ENCODE peak calls at places on chromosomes 5 and 9, in eight cellular contexts. One of them, this sample, is unnamed.

GRCh38 chr5:177403194-177403825 is 2.8 kb upstream of the PFN3 start:
- DNase-seq in GM23248: peak
- DNase-seq in IMR-90: peak
- DNase-seq in neuronal stem cell: peak
- DNase-seq in MM.1S: peak
- DNase-seq in fibroblast of lung: no peak
- DNase-seq in astrocyte: no peak
- DNase-seq in SK-N-SH: no peak
- DNase-seq in this sample: no peak

GRCh38 chr9:20623021-20623747 is 885 bp upstream of the MLLT3 start:
- DNase-seq in SK-N-SH: no peak
- DNase-seq in MM.1S: peak
- DNase-seq in GM23248: peak
- DNase-seq in neuronal stem cell: peak
- DNase-seq in fibroblast of lung: no peak
- DNase-seq in IMR-90: peak
- DNase-seq in astrocyte: no peak
- DNase-seq in this sample: peak

GRCh38 chr5:149005077-149005892 is 57.6 kb downstream of the SH3TC2 start:
- DNase-seq in neuronal stem cell: no peak
- DNase-seq in astrocyte: no peak
- DNase-seq in GM23248: peak
- DNase-seq in fibroblast of lung: peak
- DNase-seq in MM.1S: no peak
- DNase-seq in IMR-90: peak
- DNase-seq in SK-N-SH: peak
- DNase-seq in this sample: no peak

GRCh38 chr9:80040457-80040856 is 468.7 kb downstream of the TLE4 start:
- DNase-seq in IMR-90: no peak
- DNase-seq in GM23248: no peak
- DNase-seq in fibroblast of lung: no peak
- DNase-seq in astrocyte: no peak
- DNase-seq in MM.1S: no peak
- DNase-seq in SK-N-SH: no peak
- DNase-seq in neuronal stem cell: peak
- DNase-seq in this sample: no peak

GRCh38 chr9:69871143-69871834 is 50.7 kb downstream of the CFAP95 start:
- DNase-seq in neuronal stem cell: no peak
- DNase-seq in astrocyte: no peak
- DNase-seq in IMR-90: no peak
- DNase-seq in MM.1S: no peak
- DNase-seq in SK-N-SH: no peak
- DNase-seq in fibroblast of lung: no peak
- DNase-seq in GM23248: peak
- DNase-seq in this sample: no peak

GRCh38 chr9:137067860-137068538 is 2.4 kb downstream of the SAPCD2 start:
- DNase-seq in MM.1S: peak
- DNase-seq in neuronal stem cell: peak
- DNase-seq in fibroblast of lung: peak
- DNase-seq in SK-N-SH: peak
- DNase-seq in astrocyte: peak
- DNase-seq in IMR-90: peak
- DNase-seq in GM23248: peak
- DNase-seq in this sample: peak

GRCh38 chr9:124009835-124010226 is 1.7 kb upstream of the LHX2 start:
- DNase-seq in IMR-90: no peak
- DNase-seq in fibroblast of lung: no peak
- DNase-seq in astrocyte: no peak
- DNase-seq in MM.1S: no peak
- DNase-seq in SK-N-SH: no peak
- DNase-seq in neuronal stem cell: no peak
- DNase-seq in GM23248: no peak
- DNase-seq in this sample: no peak

GRCh38 chr5:96344678-96345612 is 88.1 kb downstream of the PCSK1 start:
- DNase-seq in GM23248: peak
- DNase-seq in neuronal stem cell: peak
- DNase-seq in MM.1S: peak
- DNase-seq in IMR-90: peak
- DNase-seq in fibroblast of lung: peak
- DNase-seq in SK-N-SH: peak
- DNase-seq in astrocyte: peak
- DNase-seq in this sample: peak

GRCh38 chr5:110108520-110108919 is 418.8 kb downstream of the MAN2A1 start:
- DNase-seq in GM23248: no peak
- DNase-seq in astrocyte: no peak
- DNase-seq in MM.1S: no peak
- DNase-seq in neuronal stem cell: no peak
- DNase-seq in SK-N-SH: no peak
- DNase-seq in IMR-90: no peak
- DNase-seq in fibroblast of lung: no peak
- DNase-seq in this sample: no peak

GRCh38 chr9:127991017-127991756 is 10.4 kb upstream of the EEIG1 start:
- DNase-seq in fibroblast of lung: no peak
- DNase-seq in astrocyte: no peak
- DNase-seq in IMR-90: no peak
- DNase-seq in GM23248: no peak
- DNase-seq in neuronal stem cell: no peak
- DNase-seq in SK-N-SH: no peak
- DNase-seq in MM.1S: no peak
- DNase-seq in this sample: no peak

GRCh38 chr5:115455241-115455640 is 89.3 kb downstream of the FEM1C start:
- DNase-seq in neuronal stem cell: no peak
- DNase-seq in GM23248: peak
- DNase-seq in MM.1S: no peak
- DNase-seq in SK-N-SH: no peak
- DNase-seq in astrocyte: peak
- DNase-seq in fibroblast of lung: peak
- DNase-seq in IMR-90: peak
- DNase-seq in this sample: no peak

GRCh38 chr5:127290019-127290945 is at the start of gene MEGF10:
- DNase-seq in SK-N-SH: peak
- DNase-seq in neuronal stem cell: peak
- DNase-seq in MM.1S: peak
- DNase-seq in GM23248: peak
- DNase-seq in fibroblast of lung: peak
- DNase-seq in IMR-90: peak
- DNase-seq in astrocyte: peak
- DNase-seq in this sample: no peak

GRCh38 chr5:72245517-72246238 is 74.4 kb downstream of the MRPS27 start:
- DNase-seq in neuronal stem cell: no peak
- DNase-seq in GM23248: no peak
- DNase-seq in IMR-90: no peak
- DNase-seq in MM.1S: no peak
- DNase-seq in SK-N-SH: no peak
- DNase-seq in fibroblast of lung: no peak
- DNase-seq in astrocyte: no peak
- DNase-seq in this sample: no peak

GRCh38 chr9:87887661-87888480 is 5.2 kb downstream of the SPATA31E1 start:
- DNase-seq in IMR-90: no peak
- DNase-seq in astrocyte: no peak
- DNase-seq in neuronal stem cell: no peak
- DNase-seq in MM.1S: no peak
- DNase-seq in GM23248: no peak
- DNase-seq in fibroblast of lung: no peak
- DNase-seq in SK-N-SH: no peak
- DNase-seq in this sample: no peak

GRCh38 chr9:13083973-13084528 is 195.4 kb downstream of the MPDZ start:
- DNase-seq in neuronal stem cell: no peak
- DNase-seq in astrocyte: peak
- DNase-seq in IMR-90: peak
- DNase-seq in GM23248: peak
- DNase-seq in MM.1S: no peak
- DNase-seq in SK-N-SH: no peak
- DNase-seq in fibroblast of lung: peak
- DNase-seq in this sample: no peak

GRCh38 chr5:40224421-40224820 is 455.3 kb upstream of the PTGER4 start:
- DNase-seq in GM23248: peak
- DNase-seq in astrocyte: peak
- DNase-seq in neuronal stem cell: no peak
- DNase-seq in MM.1S: no peak
- DNase-seq in fibroblast of lung: peak
- DNase-seq in SK-N-SH: no peak
- DNase-seq in IMR-90: peak
- DNase-seq in this sample: no peak

GRCh38 chr5:172283020-172283861 is at the start of gene UBTD2:
- DNase-seq in fibroblast of lung: peak
- DNase-seq in astrocyte: peak
- DNase-seq in SK-N-SH: peak
- DNase-seq in MM.1S: peak
- DNase-seq in neuronal stem cell: peak
- DNase-seq in IMR-90: peak
- DNase-seq in GM23248: peak
- DNase-seq in this sample: peak

GRCh38 chr5:6715758-6716633 is 2.8 kb downstream of the TENT4A start:
- DNase-seq in astrocyte: no peak
- DNase-seq in IMR-90: no peak
- DNase-seq in neuronal stem cell: no peak
- DNase-seq in MM.1S: peak
- DNase-seq in SK-N-SH: no peak
- DNase-seq in GM23248: no peak
- DNase-seq in fibroblast of lung: no peak
- DNase-seq in this sample: no peak
- H3K9ac ChIP-seq in astrocyte: peak
- H3K9ac ChIP-seq in IMR-90: no peak
- H3K9ac ChIP-seq in neuronal stem cell: peak
- H3K9ac ChIP-seq in MM.1S: peak
- H3K9ac ChIP-seq in SK-N-SH: peak
- H3K9ac ChIP-seq in GM23248: peak
- H3K9ac ChIP-seq in fibroblast of lung: no peak
- H3K9ac ChIP-seq in this sample: peak

DNA sequence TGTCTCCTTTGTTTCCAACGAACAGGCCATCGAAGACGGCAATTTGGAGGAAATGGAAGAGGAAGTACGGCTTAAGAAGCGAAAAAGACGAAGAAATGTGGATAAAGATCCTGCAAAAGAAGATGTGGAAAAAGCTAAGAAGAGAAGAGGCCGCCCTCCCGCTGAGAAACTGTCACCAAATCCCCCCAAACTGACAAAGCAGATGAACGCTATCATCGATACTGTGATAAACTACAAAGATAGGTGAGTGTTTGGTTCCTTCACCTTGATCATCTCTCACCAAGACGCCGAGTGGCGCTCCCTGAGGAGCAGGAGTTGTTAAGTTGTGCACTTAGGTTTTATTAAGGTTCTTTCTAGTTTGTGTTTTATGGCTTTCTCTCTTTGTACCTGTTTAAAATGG is 146.5 kb downstream of the SMARCA2 start:
- DNase-seq in MM.1S: no peak
- DNase-seq in GM23248: no peak
- DNase-seq in astrocyte: no peak
- DNase-seq in SK-N-SH: no peak
- DNase-seq in IMR-90: no peak
- DNase-seq in neuronal stem cell: no peak
- DNase-seq in fibroblast of lung: no peak
- DNase-seq in this sample: no peak
- H3K9ac ChIP-seq in MM.1S: no peak
- H3K9ac ChIP-seq in GM23248: no peak
- H3K9ac ChIP-seq in astrocyte: no peak
- H3K9ac ChIP-seq in SK-N-SH: no peak
- H3K9ac ChIP-seq in IMR-90: no peak
- H3K9ac ChIP-seq in neuronal stem cell: no peak
- H3K9ac ChIP-seq in fibroblast of lung: no peak
- H3K9ac ChIP-seq in this sample: no peak

DNA sequence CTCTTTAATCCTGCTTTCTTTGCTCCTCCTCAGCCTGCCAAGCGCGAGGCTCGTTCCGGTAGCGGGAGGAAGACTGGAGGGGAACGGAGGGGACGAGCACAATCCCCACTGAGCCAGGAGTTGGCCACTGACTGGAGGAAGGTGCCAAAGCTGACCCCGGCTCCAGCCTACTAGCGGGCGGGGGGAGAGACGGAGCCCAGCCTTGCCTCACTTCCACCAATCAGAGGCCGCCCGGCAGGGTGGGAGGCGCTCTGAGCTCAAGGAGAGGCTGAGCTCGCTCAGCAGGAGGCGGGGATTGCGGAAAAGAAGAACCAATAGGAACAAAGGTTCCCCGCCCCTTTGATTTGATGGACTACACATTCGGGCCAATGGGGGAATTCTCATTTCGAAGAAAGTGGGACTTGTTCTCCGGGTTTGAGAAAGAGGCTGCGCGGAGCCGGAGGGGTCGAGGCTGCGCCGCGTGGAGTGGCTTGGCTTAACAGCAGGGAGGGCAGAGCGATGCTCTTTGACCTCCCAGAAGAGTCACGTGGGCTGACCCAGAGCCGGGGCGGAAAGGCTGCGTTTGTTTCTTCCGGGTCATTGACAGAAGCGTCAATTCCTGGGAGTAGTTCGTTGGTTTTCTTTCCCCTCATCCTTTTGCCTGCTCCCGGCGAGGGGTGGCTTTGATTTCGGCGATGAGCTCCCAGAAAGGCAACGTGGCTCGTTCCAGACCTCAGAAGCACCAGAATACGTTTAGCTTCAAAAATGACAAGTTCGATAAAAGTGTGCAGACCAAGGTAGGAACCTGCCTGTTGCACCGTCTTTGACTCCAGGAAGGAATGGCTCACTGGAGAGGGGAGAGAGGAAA is at the start of the genes ABHD17B and C9orf85:
- DNase-seq in MM.1S: peak
- DNase-seq in SK-N-SH: peak
- DNase-seq in fibroblast of lung: peak
- DNase-seq in IMR-90: peak
- DNase-seq in neuronal stem cell: peak
- DNase-seq in GM23248: peak
- DNase-seq in astrocyte: peak
- DNase-seq in this sample: peak
- H3K9ac ChIP-seq in MM.1S: peak
- H3K9ac ChIP-seq in SK-N-SH: peak
- H3K9ac ChIP-seq in fibroblast of lung: peak
- H3K9ac ChIP-seq in IMR-90: peak
- H3K9ac ChIP-seq in neuronal stem cell: peak
- H3K9ac ChIP-seq in GM23248: peak
- H3K9ac ChIP-seq in astrocyte: peak
- H3K9ac ChIP-seq in this sample: peak

DNA sequence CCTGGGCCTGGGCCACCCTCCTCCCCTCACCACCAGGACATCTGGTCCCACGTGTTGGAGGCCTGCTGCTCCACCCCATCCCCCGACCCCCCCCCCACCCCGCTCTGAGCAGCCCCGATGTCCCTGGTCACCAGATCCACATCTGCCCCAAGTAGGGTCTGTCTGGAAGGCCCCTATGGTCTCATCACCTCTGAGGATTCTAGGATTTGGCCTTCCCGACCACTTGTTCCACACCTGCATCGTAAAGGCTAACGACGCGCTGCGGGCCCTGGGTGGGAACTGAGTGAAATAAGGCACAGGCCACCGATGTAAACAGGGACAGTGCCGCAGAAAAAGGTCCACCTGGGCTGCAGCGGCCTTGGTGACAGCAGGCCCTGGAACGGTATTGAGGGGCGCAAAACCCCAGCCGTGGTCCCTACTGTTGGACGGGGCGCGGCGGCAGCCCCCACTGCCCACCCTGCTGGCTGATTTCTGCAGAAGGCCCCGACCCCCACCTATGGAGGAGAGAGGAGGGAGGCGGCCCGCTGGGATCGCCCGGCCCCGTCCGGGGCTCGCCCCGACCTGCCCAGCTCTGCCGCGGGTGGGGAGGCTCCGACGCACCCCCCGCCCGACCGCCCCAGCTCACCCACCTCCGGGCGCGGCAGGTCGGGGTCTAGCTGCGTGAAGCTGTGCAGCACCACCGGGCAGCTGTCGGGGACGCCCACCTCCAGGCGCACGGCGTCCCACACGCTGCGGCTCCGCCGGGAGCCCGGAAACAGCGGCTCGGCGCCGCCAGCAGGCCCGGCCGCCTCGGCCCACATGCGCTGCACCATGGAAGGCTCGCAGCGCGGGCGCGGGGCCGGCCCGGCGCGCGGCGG is 469 bp downstream of the RALGDS start:
- DNase-seq in fibroblast of lung: no peak
- DNase-seq in IMR-90: no peak
- DNase-seq in astrocyte: no peak
- DNase-seq in GM23248: peak
- DNase-seq in MM.1S: no peak
- DNase-seq in SK-N-SH: peak
- DNase-seq in neuronal stem cell: no peak
- DNase-seq in this sample: no peak
- H3K9ac ChIP-seq in fibroblast of lung: peak
- H3K9ac ChIP-seq in IMR-90: peak
- H3K9ac ChIP-seq in astrocyte: peak
- H3K9ac ChIP-seq in GM23248: peak
- H3K9ac ChIP-seq in MM.1S: peak
- H3K9ac ChIP-seq in SK-N-SH: peak
- H3K9ac ChIP-seq in neuronal stem cell: peak
- H3K9ac ChIP-seq in this sample: peak